ENCODE peak calls at places on chromosomes 3 and 15, in four cellular contexts. F, I, M and E are unnamed samples.

GRCh38 chr15:36755341-36755740 is 175.9 kb downstream of the CDIN1 start:
- DNase-seq in F (no peak), I (no peak), M (no peak), E (no peak)

GRCh38 chr3:33940736-33941135 is 142.3 kb downstream of the PDCD6IP start:
- DNase-seq in F (no peak), I (peak; percentile 17), M (no peak), E (no peak)

GRCh38 chr3:111517801-111518200 is 24.2 kb upstream of the CD96 start:
- DNase-seq in F (no peak), I (no peak), M (no peak), E (no peak)

GRCh38 chr15:92808611-92809063 is 91.5 kb upstream of the CHD2 start:
- DNase-seq in F (no peak), I (peak; percentile 79), M (no peak), E (no peak)

GRCh38 chr3:138921316-138922292 is 25.3 kb downstream of the FOXL2 start:
- DNase-seq in F (no peak), I (peak; percentile 80), M (no peak), E (no peak)

GRCh38 chr3:37291275-37291700 is 116.9 kb upstream of the LRRFIP2 start:
- DNase-seq in F (no peak), I (peak; percentile 74), M (no peak), E (no peak)

GRCh38 chr3:45644467-45645201 is 44.6 kb upstream of the SACM1L start:
- DNase-seq in F (no peak), I (peak; percentile 87), M (no peak), E (no peak)

GRCh38 chr15:48090115-48090514 is 30.7 kb upstream of the SLC24A5 start:
- DNase-seq in F (no peak), I (no peak), M (no peak), E (no peak)

GRCh38 chr3:170703121-170703588 is 117.3 kb upstream of the SLC7A14 start:
- DNase-seq in F (no peak), I (peak; percentile 94), M (no peak), E (no peak)

GRCh38 chr3:186705882-186706780 is 11.0 kb upstream of the KNG1 start:
- DNase-seq in F (no peak), I (no peak), M (no peak), E (no peak)

GRCh38 chr15:63465104-63465503 is 39.3 kb upstream of the USP3 start:
- DNase-seq in F (no peak), I (peak; percentile 55), M (no peak), E (no peak)

GRCh38 chr3:171187706-171188290 is 161.3 kb upstream of the SLC2A2 start:
- DNase-seq in F (no peak), I (peak; percentile 69), M (no peak), E (no peak)

GRCh38 chr3:15646924-15647511 is 45.5 kb downstream of the BTD start:
- DNase-seq in F (no peak), I (peak; percentile 96), M (peak; percentile 41), E (no peak)

GRCh38 chr15:64717735-64718495 is 57.5 kb downstream of the RBPMS2 start:
- DNase-seq in F (no peak), I (no peak), M (no peak), E (no peak)

GRCh38 chr15:79370716-79371115 is 59.8 kb downstream of the TMED3 start:
- DNase-seq in F (no peak), I (peak; percentile 86), M (no peak), E (no peak)

GRCh38 chr3:197748597-197749314 is 927 bp upstream of the FYTTD1 start:
- DNase-seq in F (no peak), I (peak; percentile 15), M (no peak), E (no peak)

GRCh38 chr3:52185837-52186236 is 12.1 kb upstream of the ALAS1 start:
- DNase-seq in F (no peak), I (no peak), M (no peak), E (no peak)

GRCh38 chr3:172530566-172530965 is 7.3 kb upstream of the TNFSF10 start:
- DNase-seq in F (no peak), I (peak; percentile 49), M (no peak), E (no peak)

GRCh38 chr3:66928252-66928651 is 69.9 kb upstream of the KBTBD8 start:
- DNase-seq in F (no peak), I (no peak), M (no peak), E (no peak)

GRCh38 chr3:55487376-55488241 is 503 bp upstream of the WNT5A start:
- DNase-seq in F (no peak), I (peak; percentile 86), M (peak; percentile 44), E (no peak)